ENCODE peak calls at places on chromosomes 6 and 20, in four cellular contexts. J is cardiac muscle cell, Y is colonic mucosa, D is pancreas. F is an unnamed sample. For H3K36me3, the result is how much of the 10 kb centered on the place peaks cover.

GRCh38 chr6:5763871-5764270 is 242.9 kb downstream of the NRN1 start:
- DNase-seq in J (no peak), Y (no peak), D (no peak), F (no peak)

GRCh38 chr6:131643262-131643631 is 6.1 kb downstream of the ENPP3 start:
- DNase-seq in J (no peak), Y (peak), D (no peak), F (no peak)

GRCh38 chr6:20197251-20197650 is 15.0 kb downstream of the MBOAT1 start:
- DNase-seq in J (no peak), Y (no peak), D (no peak), F (no peak)

GRCh38 chr20:63709149-63709527 is 1.3 kb downstream of the ZGPAT start:
- DNase-seq in J (no peak), Y (no peak), D (no peak), F (peak)

GRCh38 chr6:119497988-119498727 is 148.6 kb upstream of the MAN1A1 start:
- DNase-seq in J (no peak), Y (no peak), D (no peak), F (no peak)

GRCh38 chr6:100880901-100881706 is at the start of gene ASCC3:
- DNase-seq in J (peak), Y (peak), D (peak), F (peak)

GRCh38 chr20:63337786-63338420 is 23.2 kb downstream of the CHRNA4 start:
- DNase-seq in J (no peak), Y (no peak), D (no peak), F (no peak)

GRCh38 chr20:45034436-45034835 is 66.5 kb downstream of the KCNS1 start:
- DNase-seq in J (no peak), Y (no peak), D (no peak), F (no peak)

GRCh38 chr6:138036111-138036510 is 71.1 kb downstream of the PERP start:
- DNase-seq in J (no peak), Y (peak), D (no peak), F (no peak)

GRCh38 chr20:40683221-40683893 is 5.7 kb downstream of the MAFB start:
- DNase-seq in J (peak), Y (no peak), D (no peak), F (peak)

GRCh38 chr6:134979142-134979541 is 29.2 kb upstream of the ALDH8A1 start:
- DNase-seq in J (no peak), Y (no peak), D (no peak), F (no peak)

GRCh38 chr6:158567871-158568401 is 8.0 kb downstream of the TMEM181 start:
- DNase-seq in J (no peak), Y (no peak), D (no peak), F (no peak)

GRCh38 chr6:90284236-90284744 is 12.4 kb downstream of the BACH2 start:
- DNase-seq in J (no peak), Y (no peak), D (no peak), F (no peak)

GRCh38 chr6:20589266-20589665 is 55.0 kb downstream of the CDKAL1 start:
- DNase-seq in J (no peak), Y (no peak), D (no peak), F (no peak)

GRCh38 chr6:79512014-79512413 is 25.2 kb downstream of the LCA5 start:
- DNase-seq in J (no peak), Y (no peak), D (no peak), F (no peak)

GRCh38 chr6:70108230-70108629 is 194.7 kb downstream of the COL9A1 start:
- DNase-seq in J (peak), Y (no peak), D (no peak), F (no peak)

GRCh38 chr6:43301081-43301870 is 3.2 kb downstream of the SLC22A7 start:
- DNase-seq in J (no peak), Y (no peak), D (no peak), F (no peak)

GRCh38 chr20:49843770-49844169 is 31.1 kb downstream of the SLC9A8 start:
- DNase-seq in J (no peak), Y (no peak), D (no peak), F (no peak)

GRCh38 chr6:132818404-132819359 is 4.3 kb downstream of the RPS12 start:
- DNase-seq in J (no peak), Y (no peak), D (no peak), F (no peak)

GRCh38 chr6:131831392-131831791 is 23.6 kb downstream of the ENPP1 start:
- DNase-seq in J (no peak), Y (no peak), D (no peak), F (no peak)

GRCh38 chr6:90610671-90611542 is 24.0 kb upstream of the MAP3K7 start:
- DNase-seq in J (peak), Y (no peak), D (peak), F (no peak)

GRCh38 chr6:26157838-26158580 is 70.8 kb downstream of the HFE start:
- DNase-seq in J (peak), Y (peak), D (peak), F (peak)

GRCh38 chr20:2693286-2693995 is 861 bp downstream of the EBF4 start:
- DNase-seq in J (peak), Y (no peak), D (peak), F (peak)

GRCh38 chr20:14197097-14197496 is 140.3 kb downstream of the FLRT3 start:
- DNase-seq in J (no peak), Y (no peak), D (no peak), F (no peak)

GRCh38 chr20:5592165-5592564 is 158.0 kb upstream of the SHLD1 start:
- DNase-seq in J (no peak), Y (no peak), D (no peak), F (no peak)

GRCh38 chr6:134079406-134079921 is 27.0 kb upstream of the SLC2A12 start:
- DNase-seq in J (no peak), Y (no peak), D (no peak), F (no peak)

GRCh38 chr20:24650091-24650490 is 180.7 kb downstream of the SYNDIG1 start:
- DNase-seq in J (no peak), Y (no peak), D (no peak), F (peak)

GRCh38 chr6:51161752-51162151 is 343.1 kb downstream of the TFAP2B start:
- DNase-seq in J (no peak), Y (no peak), D (no peak), F (no peak)

GRCh38 chr20:34458631-34459030 is 57.6 kb upstream of the DYNLRB1 start:
- DNase-seq in J (no peak), Y (no peak), D (no peak), F (no peak)

GRCh38 chr6:157099912-157100593 is 223.3 kb downstream of the TMEM242 start:
- DNase-seq in J (no peak), Y (no peak), D (no peak), F (no peak)

GRCh38 chr6:16725145-16725864 is 36.0 kb downstream of the ATXN1 start:
- DNase-seq in J (no peak), Y (no peak), D (no peak), F (no peak)

GRCh38 chr6:111355156-111355555 is 127.9 kb downstream of the REV3L start:
- DNase-seq in J (no peak), Y (no peak), D (no peak), F (no peak)
- H3K36me3 ChIP-seq in J (under half), Y (under half), D (under half), F (under half)

DNA sequence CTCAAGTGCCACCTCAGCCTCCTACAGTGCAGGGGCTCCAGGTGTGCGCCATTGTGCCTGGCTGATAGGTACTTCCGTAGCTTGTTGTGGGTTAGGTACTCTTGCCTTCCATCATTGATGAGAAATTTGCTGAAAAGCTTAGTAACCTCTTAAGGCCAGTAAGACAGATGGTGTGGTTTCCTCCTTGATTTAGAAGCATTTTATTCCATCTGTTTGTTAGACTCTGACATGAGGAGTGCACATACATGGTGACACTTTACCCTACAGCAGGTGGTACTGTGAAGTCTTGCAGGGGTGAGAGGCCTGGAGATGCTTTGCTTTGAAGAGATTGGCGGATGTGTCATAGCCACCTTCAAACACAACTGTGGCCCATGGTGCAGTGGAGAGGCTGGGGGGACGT is 14.8 kb upstream of the MTG2 start:
- DNase-seq in J (no peak), Y (no peak), D (peak), F (no peak)
- H3K36me3 ChIP-seq in J (under half), Y (under half), D (under half), F (under half)

GRCh38 chr20:53658973-53659372 is 65.3 kb upstream of the ZNF217 start:
- DNase-seq in J (no peak), Y (no peak), D (no peak), F (no peak)
- H3K36me3 ChIP-seq in J (under half), Y (under half), D (under half), F (under half)

GRCh38 chr20:17676378-17676759 is 5.7 kb downstream of the RRBP1 start:
- DNase-seq in J (no peak), Y (no peak), D (no peak), F (peak)

GRCh38 chr20:17678295-17678694 is 3.7 kb downstream of the RRBP1 start:
- DNase-seq in J (no peak), Y (no peak), D (no peak), F (no peak)

GRCh38 chr20:17678886-17679285 is 3.2 kb downstream of the RRBP1 start:
- DNase-seq in J (no peak), Y (no peak), D (no peak), F (no peak)

GRCh38 chr20:17675519-17676377 is 6.3 kb downstream of the RRBP1 start:
- DNase-seq in J (no peak), Y (no peak), D (no peak), F (peak)

GRCh38 chr20:17676942-17677341 is 5.1 kb downstream of the RRBP1 start:
- DNase-seq in J (no peak), Y (no peak), D (no peak), F (no peak)
- H3K36me3 ChIP-seq in J (under half), Y (under half), D (under half), F (under half)

DNA sequence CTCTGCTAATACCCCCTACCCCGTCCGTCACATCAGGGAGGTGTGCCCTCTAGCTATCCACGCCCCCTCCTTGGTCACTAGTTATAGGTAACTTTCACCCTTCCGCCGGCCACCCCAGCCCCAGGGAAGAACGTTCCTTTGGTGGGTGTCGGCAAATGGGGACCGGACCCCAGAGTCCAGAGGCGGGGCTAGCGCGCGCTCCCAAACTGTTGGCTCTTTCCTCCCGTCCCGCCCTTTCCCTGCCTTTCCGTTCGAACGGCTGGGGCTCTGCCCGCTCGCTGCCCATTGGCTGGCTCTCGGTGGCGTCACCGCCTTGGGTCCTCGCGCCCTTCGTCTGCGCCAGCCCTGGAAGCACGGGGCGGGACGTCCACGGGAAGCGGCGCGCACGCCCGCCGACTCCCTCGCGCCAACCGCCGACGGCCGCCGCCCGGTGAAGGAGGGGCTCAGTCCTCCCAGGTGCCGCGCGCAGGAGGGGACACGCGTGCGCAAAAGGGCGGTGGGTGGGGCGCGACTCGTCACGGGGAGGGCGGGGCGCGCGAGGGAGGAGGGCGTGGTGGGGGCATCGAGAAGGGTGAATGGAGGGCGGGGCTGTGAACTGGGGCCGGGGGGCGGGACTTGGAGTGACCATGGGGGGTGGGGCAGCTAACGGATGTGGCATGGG is 634 bp upstream of the PHF1 start:
- DNase-seq in J (peak), Y (peak), D (peak), F (peak)
- H3K36me3 ChIP-seq in J (under half), Y (under half), D (under half), F (under half)

DNA sequence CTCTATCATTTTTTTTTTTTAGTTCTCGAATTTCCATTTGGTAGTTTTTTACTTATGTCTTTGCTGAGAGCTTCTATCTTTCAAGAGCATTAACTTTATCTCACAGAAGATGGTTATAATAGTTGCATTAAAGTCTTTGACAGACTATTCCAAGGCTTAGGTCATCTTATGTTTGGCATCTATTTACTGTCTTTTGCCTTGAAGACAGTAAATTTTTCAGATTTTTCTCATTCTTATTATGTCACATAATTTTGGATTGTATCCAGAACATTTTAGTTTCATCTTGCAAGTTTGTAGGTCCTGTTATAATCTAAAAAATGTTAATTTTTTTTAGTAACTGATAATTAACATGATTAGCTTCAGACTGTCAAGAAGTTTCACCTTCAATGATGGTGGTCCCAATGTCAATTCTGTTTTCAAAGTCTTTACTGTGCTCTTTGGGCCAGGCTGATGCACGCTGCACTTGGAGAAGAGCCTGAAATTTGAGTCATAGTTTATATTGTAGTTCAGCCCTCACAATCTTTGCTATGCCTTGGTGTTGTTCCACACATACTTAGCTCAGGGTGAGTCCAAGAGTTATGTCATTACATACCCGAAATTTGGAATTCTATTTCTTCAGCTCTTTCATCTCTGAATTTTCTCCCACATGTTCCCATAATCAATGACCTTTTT is 110.5 kb upstream of the BTBD3 start:
- DNase-seq in J (no peak), Y (no peak), D (no peak), F (no peak)
- H3K36me3 ChIP-seq in J (under half), Y (under half), D (under half), F (under half)

DNA sequence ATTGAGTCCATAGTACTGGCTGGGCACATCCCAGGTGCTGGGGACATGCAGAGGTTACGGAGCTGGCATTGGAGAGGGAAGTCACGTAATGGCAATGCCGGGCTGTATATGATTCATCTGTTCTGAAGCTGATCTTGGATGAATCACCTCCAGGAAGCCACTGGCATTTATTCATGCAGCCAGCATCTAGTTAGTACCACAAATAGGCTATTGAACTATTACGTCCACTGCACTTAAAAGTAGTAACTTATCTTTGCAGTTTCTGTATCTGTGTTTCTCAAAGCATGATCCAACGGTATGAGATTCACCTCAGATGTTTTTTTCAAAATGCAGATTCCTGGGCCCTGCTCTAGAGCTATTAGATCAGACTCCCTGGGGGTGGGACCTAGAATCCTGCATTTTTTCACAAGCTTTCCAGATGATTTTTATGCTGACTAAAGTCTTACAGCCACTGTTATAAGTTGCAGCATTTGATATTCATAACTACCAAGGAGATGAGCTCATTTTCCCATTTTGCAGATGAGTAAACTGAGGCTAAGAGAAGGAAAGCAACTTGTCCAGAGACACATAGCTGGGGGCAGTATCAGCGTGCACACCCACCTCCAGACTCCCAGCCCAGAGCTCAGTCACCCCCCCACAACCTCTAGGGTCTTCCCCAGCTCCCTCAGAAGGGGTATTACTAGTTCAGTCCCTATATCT is 44.0 kb upstream of the ID1 start:
- DNase-seq in J (no peak), Y (no peak), D (no peak), F (peak)
- H3K36me3 ChIP-seq in J (under half), Y (under half), D (under half), F (half or more)

DNA sequence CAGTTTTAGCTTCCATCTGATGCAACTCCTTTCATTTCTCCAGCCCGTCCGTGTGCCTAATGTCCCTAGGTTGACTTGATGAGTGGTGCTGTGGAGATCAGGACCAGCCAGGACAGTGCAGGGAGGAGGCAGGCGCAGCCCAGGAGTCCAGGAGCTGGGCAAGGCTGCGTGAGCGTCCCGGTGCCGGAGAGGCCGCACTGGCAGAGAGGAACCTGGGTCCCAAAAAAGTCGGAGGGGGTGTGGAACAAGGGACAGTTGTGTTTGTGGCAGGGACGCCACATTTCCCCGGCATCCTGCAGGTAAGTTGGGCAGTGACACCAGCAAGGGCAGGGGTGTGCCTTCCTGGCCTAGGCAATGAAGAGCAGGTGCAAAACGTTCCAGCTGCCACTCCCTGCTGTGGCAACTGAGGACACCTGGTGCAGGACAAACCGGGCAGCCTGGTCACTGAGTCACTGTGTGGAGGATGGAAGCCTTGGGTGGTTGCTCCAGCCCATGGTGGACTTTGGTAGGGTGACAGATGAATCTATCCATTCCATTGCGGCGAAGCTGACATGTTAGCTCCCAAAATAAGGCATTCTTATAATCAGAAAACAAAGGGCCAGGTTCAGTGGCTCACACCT is 53.2 kb downstream of the RAMACL start:
- DNase-seq in J (no peak), Y (peak), D (no peak), F (peak)
- H3K36me3 ChIP-seq in J (under half), Y (under half), D (under half), F (under half)

F was measured in tibial artery.